ENCODE peak calls at places on chromosomes 5 and 9, in nine cellular contexts. B is fibroblast of villous mesenchyme, J is progenitor cell of endocrine pancreas, T is foreskin fibroblast, N is MCF 10A, A is cardiac fibroblast, I is colonic mucosa, Y is HCT116, Z is BE2C. G is an unnamed sample.

GRCh38 chr5:31671339-31671741 is 32.4 kb downstream of the PDZD2 start:
- DNase-seq in B (no peak), J (no peak), T (no peak), N (no peak), A (no peak), I (no peak), Y (no peak), Z (no peak), G (no peak)

GRCh38 chr5:138488481-138488945 is 23.2 kb downstream of the EGR1 start:
- DNase-seq in B (peak; percentile 38), J (no peak), T (peak; percentile 77), N (peak; percentile 86), A (peak; percentile 51), I (no peak), Y (no peak), Z (no peak), G (no peak)

GRCh38 chr9:92292338-92293074 is 991 bp downstream of the IARS1 start:
- DNase-seq in B (peak; percentile 29), J (no peak), T (peak; percentile 52), N (peak; percentile 27), A (no peak), I (no peak), Y (no peak), Z (peak; percentile 30), G (no peak)

GRCh38 chr5:173098787-173099186 is 42.6 kb downstream of the CREBRF start:
- DNase-seq in B (no peak), J (no peak), T (no peak), N (no peak), A (no peak), I (no peak), Y (no peak), Z (no peak), G (no peak)

GRCh38 chr5:81749562-81750307 is 1.2 kb downstream of the SSBP2 start:
- DNase-seq in B (peak; percentile 18), J (peak; percentile 42), T (peak; percentile 56), N (no peak), A (no peak), I (peak; percentile 38), Y (no peak), Z (peak; percentile 55), G (no peak)

GRCh38 chr5:32264954-32265572 is 47.7 kb downstream of the MTMR12 start:
- DNase-seq in B (no peak), J (no peak), T (no peak), N (no peak), A (no peak), I (no peak), Y (no peak), Z (no peak), G (no peak)

GRCh38 chr5:114789773-114790402 is 379.8 kb downstream of the TRIM36 start:
- DNase-seq in B (peak; percentile 52), J (no peak), T (no peak), N (peak; percentile 47), A (peak; percentile 11), I (no peak), Y (peak; percentile 34), Z (no peak), G (no peak)

GRCh38 chr9:33233659-33234335 is 6.2 kb upstream of the SPINK4 start:
- DNase-seq in B (peak; percentile 89), J (no peak), T (peak; percentile 96), N (peak; percentile 100), A (peak; percentile 88), I (peak; percentile 97), Y (peak; percentile 95), Z (peak; percentile 33), G (peak; percentile 74)

GRCh38 chr9:98859941-98860340 is 52.5 kb downstream of the GALNT12 start:
- DNase-seq in B (no peak), J (no peak), T (no peak), N (no peak), A (no peak), I (no peak), Y (no peak), Z (no peak), G (no peak)

GRCh38 chr9:37097294-37097693 is 23.1 kb upstream of the ZCCHC7 start:
- DNase-seq in B (no peak), J (no peak), T (no peak), N (no peak), A (no peak), I (no peak), Y (no peak), Z (no peak), G (no peak)

GRCh38 chr9:698276-698675 is 143.2 kb upstream of the DMRT1 start:
- DNase-seq in B (peak; percentile 49), J (no peak), T (peak; percentile 63), N (peak; percentile 39), A (no peak), I (no peak), Y (no peak), Z (no peak), G (no peak)

GRCh38 chr5:110757118-110757729 is 18.4 kb downstream of the SLC25A46 start:
- DNase-seq in B (peak; percentile 66), J (no peak), T (peak; percentile 77), N (peak; percentile 67), A (peak; percentile 71), I (peak; percentile 20), Y (peak; percentile 40), Z (peak; percentile 21), G (no peak)

GRCh38 chr5:110753620-110754019 is 14.8 kb downstream of the SLC25A46 start:
- DNase-seq in B (no peak), J (no peak), T (no peak), N (no peak), A (no peak), I (no peak), Y (no peak), Z (no peak), G (no peak)

GRCh38 chr5:110752953-110753352 is 14.1 kb downstream of the SLC25A46 start:
- DNase-seq in B (no peak), J (no peak), T (no peak), N (no peak), A (no peak), I (no peak), Y (no peak), Z (no peak), G (no peak)

GRCh38 chr5:110751902-110752762 is 13.3 kb downstream of the SLC25A46 start:
- DNase-seq in B (peak; percentile 58), J (no peak), T (peak; percentile 58), N (no peak), A (no peak), I (no peak), Y (no peak), Z (no peak), G (no peak)

GRCh38 chr5:110754181-110754580 is 15.4 kb downstream of the SLC25A46 start:
- DNase-seq in B (no peak), J (no peak), T (no peak), N (no peak), A (no peak), I (no peak), Y (no peak), Z (no peak), G (no peak)
- TF ChIP-seq CTCF in B (no peak), J (no peak), T (no peak), N (no peak), A (no peak), I (no peak), Y (no peak), Z (no peak), G (no peak)

GRCh38 chr5:43581398-43581797 is 21.6 kb upstream of the NNT start:
- DNase-seq in B (no peak), J (no peak), T (no peak), N (no peak), A (no peak), I (no peak), Y (no peak), Z (no peak), G (no peak)

GRCh38 chr5:43582082-43583005 is 20.6 kb upstream of the NNT start:
- DNase-seq in B (no peak), J (no peak), T (peak; percentile 62), N (no peak), A (no peak), I (no peak), Y (no peak), Z (no peak), G (no peak)
- TF ChIP-seq CTCF in B (no peak), J (no peak), T (no peak), N (no peak), A (no peak), I (no peak), Y (no peak), Z (no peak), G (no peak)

GRCh38 chr9:93823245-93824072 is 131.7 kb downstream of the BARX1 start:
- DNase-seq in B (no peak), J (no peak), T (no peak), N (no peak), A (no peak), I (no peak), Y (no peak), Z (no peak), G (no peak)
- TF ChIP-seq CTCF in B (no peak), J (no peak), T (no peak), N (no peak), A (no peak), I (no peak), Y (no peak), Z (no peak), G (no peak)

GRCh38 chr9:127954831-127955293 is 17.2 kb upstream of the DPM2 start:
- DNase-seq in B (no peak), J (no peak), T (no peak), N (no peak), A (no peak), I (no peak), Y (no peak), Z (no peak), G (no peak)

GRCh38 chr9:127959841-127960409 is 20.9 kb downstream of the EEIG1 start:
- DNase-seq in B (no peak), J (no peak), T (no peak), N (no peak), A (no peak), I (no peak), Y (no peak), Z (no peak), G (no peak)

GRCh38 chr9:127958728-127959127 is 21.1 kb upstream of the DPM2 start:
- DNase-seq in B (no peak), J (no peak), T (no peak), N (no peak), A (no peak), I (no peak), Y (no peak), Z (no peak), G (no peak)

GRCh38 chr9:127953768-127954505 is 16.3 kb upstream of the DPM2 start:
- DNase-seq in B (no peak), J (no peak), T (no peak), N (no peak), A (no peak), I (no peak), Y (no peak), Z (no peak), G (no peak)

DNA sequence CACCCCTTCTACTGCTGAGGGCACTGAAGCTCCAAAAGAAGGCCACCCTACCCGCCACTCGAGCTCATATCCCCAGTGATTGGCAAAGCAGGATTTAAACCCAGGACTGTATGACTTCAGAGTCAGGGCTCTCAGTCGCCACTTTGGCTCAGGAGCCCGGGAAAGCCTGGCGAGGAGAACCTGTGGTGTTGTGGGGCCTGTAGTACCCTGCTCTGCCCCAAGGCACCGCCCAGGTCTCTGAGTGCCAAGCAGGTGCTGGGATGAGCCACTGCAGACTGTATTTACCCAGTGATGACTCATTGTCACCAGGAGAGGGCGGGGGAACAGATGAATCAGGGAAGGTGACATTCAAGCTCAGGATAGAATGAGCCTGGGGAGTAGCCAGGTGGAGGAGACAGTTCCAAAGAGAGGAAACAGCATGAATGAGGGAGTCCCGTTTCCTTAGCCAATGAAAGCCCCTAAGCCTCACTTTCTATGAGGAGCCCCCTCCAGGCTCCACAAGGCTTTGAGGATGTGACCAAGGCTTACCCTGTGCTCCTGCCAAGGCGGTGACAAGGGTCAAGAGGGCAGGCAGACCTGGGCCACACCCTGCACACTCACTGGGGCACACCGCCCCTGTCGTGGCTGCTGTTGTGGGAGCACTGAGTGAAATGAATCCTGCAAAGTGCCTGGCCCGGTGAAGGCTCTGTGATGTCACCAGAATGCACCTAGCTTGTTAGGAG is 17.8 kb upstream of the DPM2 start:
- DNase-seq in B (no peak), J (no peak), T (peak; percentile 48), N (peak; percentile 81), A (no peak), I (peak; percentile 96), Y (peak; percentile 98), Z (peak; percentile 83), G (no peak)
- TF ChIP-seq CTCF in B (peak; percentile 25), J (peak; percentile 41), T (no peak), N (peak; percentile 36), A (no peak), I (peak; percentile 44), Y (peak; percentile 57), Z (peak; percentile 72), G (peak; percentile 2)